ENCODE peak calls at places on chromosome 7, in six cellular contexts. One of them, this sample, is unnamed.

GRCh38 chr7:97503367-97504094 is 228.4 kb upstream of the TAC1 start:
- DNase-seq in stimulated activated CD4-positive, alpha-beta T cell treated with anti-CD3 and anti-CD28 coated beads, TNF-alpha, amount 100 ng/mL, for 4 hours: no peak
- DNase-seq in NCI-H82: no peak
- DNase-seq in foreskin keratinocyte: no peak
- DNase-seq in stomach: no peak
- DNase-seq in lung microvascular endothelial cell: no peak
- DNase-seq in this sample: no peak

GRCh38 chr7:99473315-99473596 is 566 bp downstream of the ZNF789 start:
- DNase-seq in stimulated activated CD4-positive, alpha-beta T cell treated with anti-CD3 and anti-CD28 coated beads, TNF-alpha, amount 100 ng/mL, for 4 hours: no peak
- DNase-seq in NCI-H82: peak; percentile 34
- DNase-seq in foreskin keratinocyte: peak; percentile 72
- DNase-seq in stomach: no peak
- DNase-seq in lung microvascular endothelial cell: peak; percentile 75
- DNase-seq in this sample: peak; percentile 67

GRCh38 chr7:24741691-24742639 is 15.3 kb downstream of the GSDME start:
- DNase-seq in stimulated activated CD4-positive, alpha-beta T cell treated with anti-CD3 and anti-CD28 coated beads, TNF-alpha, amount 100 ng/mL, for 4 hours: no peak
- DNase-seq in NCI-H82: no peak
- DNase-seq in foreskin keratinocyte: peak; percentile 99
- DNase-seq in stomach: no peak
- DNase-seq in lung microvascular endothelial cell: no peak
- DNase-seq in this sample: no peak

GRCh38 chr7:120550494-120551048 is 277.6 kb downstream of the KCND2 start:
- DNase-seq in stimulated activated CD4-positive, alpha-beta T cell treated with anti-CD3 and anti-CD28 coated beads, TNF-alpha, amount 100 ng/mL, for 4 hours: no peak
- DNase-seq in NCI-H82: no peak
- DNase-seq in foreskin keratinocyte: peak; percentile 16
- DNase-seq in stomach: no peak
- DNase-seq in lung microvascular endothelial cell: peak; percentile 4
- DNase-seq in this sample: no peak

GRCh38 chr7:157425137-157425731 is 88.4 kb downstream of the DNAJB6 start:
- DNase-seq in stimulated activated CD4-positive, alpha-beta T cell treated with anti-CD3 and anti-CD28 coated beads, TNF-alpha, amount 100 ng/mL, for 4 hours: no peak
- DNase-seq in NCI-H82: no peak
- DNase-seq in foreskin keratinocyte: no peak
- DNase-seq in stomach: no peak
- DNase-seq in lung microvascular endothelial cell: no peak
- DNase-seq in this sample: no peak

GRCh38 chr7:35988818-35989217 is 164.2 kb upstream of the EEPD1 start:
- DNase-seq in stimulated activated CD4-positive, alpha-beta T cell treated with anti-CD3 and anti-CD28 coated beads, TNF-alpha, amount 100 ng/mL, for 4 hours: no peak
- DNase-seq in NCI-H82: no peak
- DNase-seq in foreskin keratinocyte: no peak
- DNase-seq in stomach: peak; percentile 55
- DNase-seq in lung microvascular endothelial cell: peak; percentile 37
- DNase-seq in this sample: no peak

GRCh38 chr7:80133361-80134104 is 1.1 kb upstream of the GNAI1 start:
- DNase-seq in stimulated activated CD4-positive, alpha-beta T cell treated with anti-CD3 and anti-CD28 coated beads, TNF-alpha, amount 100 ng/mL, for 4 hours: no peak
- DNase-seq in NCI-H82: peak; percentile 10
- DNase-seq in foreskin keratinocyte: peak; percentile 93
- DNase-seq in stomach: no peak
- DNase-seq in lung microvascular endothelial cell: peak; percentile 17
- DNase-seq in this sample: no peak

GRCh38 chr7:106614751-106615150 is 46.2 kb downstream of the CCDC71L start:
- DNase-seq in stimulated activated CD4-positive, alpha-beta T cell treated with anti-CD3 and anti-CD28 coated beads, TNF-alpha, amount 100 ng/mL, for 4 hours: no peak
- DNase-seq in NCI-H82: peak; percentile 13
- DNase-seq in foreskin keratinocyte: no peak
- DNase-seq in stomach: no peak
- DNase-seq in lung microvascular endothelial cell: no peak
- DNase-seq in this sample: no peak

GRCh38 chr7:7719235-7719634 is 828 bp upstream of the RPA3 start:
- DNase-seq in stimulated activated CD4-positive, alpha-beta T cell treated with anti-CD3 and anti-CD28 coated beads, TNF-alpha, amount 100 ng/mL, for 4 hours: no peak
- DNase-seq in NCI-H82: peak; percentile 96
- DNase-seq in foreskin keratinocyte: peak; percentile 92
- DNase-seq in stomach: no peak
- DNase-seq in lung microvascular endothelial cell: peak; percentile 5
- DNase-seq in this sample: peak; percentile 55

GRCh38 chr7:44390701-44391100 is 65.3 kb upstream of the CAMK2B start:
- DNase-seq in stimulated activated CD4-positive, alpha-beta T cell treated with anti-CD3 and anti-CD28 coated beads, TNF-alpha, amount 100 ng/mL, for 4 hours: no peak
- DNase-seq in NCI-H82: no peak
- DNase-seq in foreskin keratinocyte: no peak
- DNase-seq in stomach: peak; percentile 11
- DNase-seq in lung microvascular endothelial cell: no peak
- DNase-seq in this sample: no peak

GRCh38 chr7:68470836-68471235 is 1127.4 kb upstream of the AUTS2 start:
- DNase-seq in stimulated activated CD4-positive, alpha-beta T cell treated with anti-CD3 and anti-CD28 coated beads, TNF-alpha, amount 100 ng/mL, for 4 hours: no peak
- DNase-seq in NCI-H82: no peak
- DNase-seq in foreskin keratinocyte: no peak
- DNase-seq in stomach: no peak
- DNase-seq in lung microvascular endothelial cell: no peak
- DNase-seq in this sample: no peak

GRCh38 chr7:155296788-155297516 is 726 bp upstream of the INSIG1 start:
- DNase-seq in stimulated activated CD4-positive, alpha-beta T cell treated with anti-CD3 and anti-CD28 coated beads, TNF-alpha, amount 100 ng/mL, for 4 hours: peak; percentile 59
- DNase-seq in NCI-H82: peak; percentile 26
- DNase-seq in foreskin keratinocyte: peak; percentile 70
- DNase-seq in stomach: peak; percentile 58
- DNase-seq in lung microvascular endothelial cell: peak; percentile 56
- DNase-seq in this sample: no peak

GRCh38 chr7:134778941-134779740 is at the start of gene CALD1:
- DNase-seq in stimulated activated CD4-positive, alpha-beta T cell treated with anti-CD3 and anti-CD28 coated beads, TNF-alpha, amount 100 ng/mL, for 4 hours: no peak
- DNase-seq in NCI-H82: peak; percentile 42
- DNase-seq in foreskin keratinocyte: peak; percentile 100
- DNase-seq in stomach: peak; percentile 57
- DNase-seq in lung microvascular endothelial cell: peak; percentile 84
- DNase-seq in this sample: peak; percentile 32

GRCh38 chr7:76191783-76192240 is 9.9 kb upstream of the SRRM3 start:
- DNase-seq in stimulated activated CD4-positive, alpha-beta T cell treated with anti-CD3 and anti-CD28 coated beads, TNF-alpha, amount 100 ng/mL, for 4 hours: no peak
- DNase-seq in NCI-H82: peak; percentile 87
- DNase-seq in foreskin keratinocyte: peak; percentile 51
- DNase-seq in stomach: no peak
- DNase-seq in lung microvascular endothelial cell: peak; percentile 32
- DNase-seq in this sample: peak; percentile 69

GRCh38 chr7:132402751-132403245 is 173.5 kb downstream of the PLXNA4 start:
- DNase-seq in stimulated activated CD4-positive, alpha-beta T cell treated with anti-CD3 and anti-CD28 coated beads, TNF-alpha, amount 100 ng/mL, for 4 hours: no peak
- DNase-seq in NCI-H82: no peak
- DNase-seq in foreskin keratinocyte: no peak
- DNase-seq in stomach: no peak
- DNase-seq in lung microvascular endothelial cell: no peak
- DNase-seq in this sample: no peak

GRCh38 chr7:158292948-158293347 is 294.7 kb downstream of the PTPRN2 start:
- DNase-seq in stimulated activated CD4-positive, alpha-beta T cell treated with anti-CD3 and anti-CD28 coated beads, TNF-alpha, amount 100 ng/mL, for 4 hours: no peak
- DNase-seq in NCI-H82: no peak
- DNase-seq in foreskin keratinocyte: no peak
- DNase-seq in stomach: peak; percentile 15
- DNase-seq in lung microvascular endothelial cell: no peak
- DNase-seq in this sample: no peak

GRCh38 chr7:84372712-84373111 is 178.1 kb upstream of the SEMA3A start:
- DNase-seq in stimulated activated CD4-positive, alpha-beta T cell treated with anti-CD3 and anti-CD28 coated beads, TNF-alpha, amount 100 ng/mL, for 4 hours: no peak
- DNase-seq in NCI-H82: no peak
- DNase-seq in foreskin keratinocyte: no peak
- DNase-seq in stomach: no peak
- DNase-seq in lung microvascular endothelial cell: no peak
- DNase-seq in this sample: no peak

GRCh38 chr7:116329845-116330503 is 119.6 kb downstream of the TES start:
- DNase-seq in stimulated activated CD4-positive, alpha-beta T cell treated with anti-CD3 and anti-CD28 coated beads, TNF-alpha, amount 100 ng/mL, for 4 hours: no peak
- DNase-seq in NCI-H82: no peak
- DNase-seq in foreskin keratinocyte: no peak
- DNase-seq in stomach: no peak
- DNase-seq in lung microvascular endothelial cell: no peak
- DNase-seq in this sample: no peak

GRCh38 chr7:133504825-133505224 is 251.9 kb downstream of the EXOC4 start:
- DNase-seq in stimulated activated CD4-positive, alpha-beta T cell treated with anti-CD3 and anti-CD28 coated beads, TNF-alpha, amount 100 ng/mL, for 4 hours: no peak
- DNase-seq in NCI-H82: no peak
- DNase-seq in foreskin keratinocyte: no peak
- DNase-seq in stomach: no peak
- DNase-seq in lung microvascular endothelial cell: no peak
- DNase-seq in this sample: no peak

GRCh38 chr7:101093907-101094306 is 8.6 kb downstream of the TRIM56 start:
- DNase-seq in stimulated activated CD4-positive, alpha-beta T cell treated with anti-CD3 and anti-CD28 coated beads, TNF-alpha, amount 100 ng/mL, for 4 hours: no peak
- DNase-seq in NCI-H82: no peak
- DNase-seq in foreskin keratinocyte: peak; percentile 84
- DNase-seq in stomach: no peak
- DNase-seq in lung microvascular endothelial cell: no peak
- DNase-seq in this sample: no peak

GRCh38 chr7:127346575-127347256 is 45.8 kb downstream of the ZNF800 start:
- DNase-seq in stimulated activated CD4-positive, alpha-beta T cell treated with anti-CD3 and anti-CD28 coated beads, TNF-alpha, amount 100 ng/mL, for 4 hours: no peak
- DNase-seq in NCI-H82: no peak
- DNase-seq in foreskin keratinocyte: no peak
- DNase-seq in stomach: no peak
- DNase-seq in lung microvascular endothelial cell: no peak
- DNase-seq in this sample: no peak

GRCh38 chr7:76260171-76260703 is 42.2 kb upstream of the HSPB1 start:
- DNase-seq in stimulated activated CD4-positive, alpha-beta T cell treated with anti-CD3 and anti-CD28 coated beads, TNF-alpha, amount 100 ng/mL, for 4 hours: no peak
- DNase-seq in NCI-H82: peak; percentile 67
- DNase-seq in foreskin keratinocyte: no peak
- DNase-seq in stomach: no peak
- DNase-seq in lung microvascular endothelial cell: peak; percentile 42
- DNase-seq in this sample: peak; percentile 77

GRCh38 chr7:140261522-140261921 is 84.7 kb upstream of the KDM7A start:
- DNase-seq in stimulated activated CD4-positive, alpha-beta T cell treated with anti-CD3 and anti-CD28 coated beads, TNF-alpha, amount 100 ng/mL, for 4 hours: no peak
- DNase-seq in NCI-H82: peak; percentile 87
- DNase-seq in foreskin keratinocyte: no peak
- DNase-seq in stomach: no peak
- DNase-seq in lung microvascular endothelial cell: no peak
- DNase-seq in this sample: no peak

GRCh38 chr7:156892086-156892800 is 740 bp downstream of the LMBR1 start:
- DNase-seq in stimulated activated CD4-positive, alpha-beta T cell treated with anti-CD3 and anti-CD28 coated beads, TNF-alpha, amount 100 ng/mL, for 4 hours: peak; percentile 41
- DNase-seq in NCI-H82: peak; percentile 79
- DNase-seq in foreskin keratinocyte: peak; percentile 18
- DNase-seq in stomach: peak; percentile 46
- DNase-seq in lung microvascular endothelial cell: peak; percentile 57
- DNase-seq in this sample: peak; percentile 82

GRCh38 chr7:45033931-45034290 is 33.9 kb downstream of the CCM2 start:
- DNase-seq in stimulated activated CD4-positive, alpha-beta T cell treated with anti-CD3 and anti-CD28 coated beads, TNF-alpha, amount 100 ng/mL, for 4 hours: no peak
- DNase-seq in NCI-H82: peak; percentile 8
- DNase-seq in foreskin keratinocyte: peak; percentile 97
- DNase-seq in stomach: no peak
- DNase-seq in lung microvascular endothelial cell: no peak
- DNase-seq in this sample: no peak

GRCh38 chr7:128041203-128041602 is 10.0 kb upstream of the LRRC4 start:
- DNase-seq in stimulated activated CD4-positive, alpha-beta T cell treated with anti-CD3 and anti-CD28 coated beads, TNF-alpha, amount 100 ng/mL, for 4 hours: no peak
- DNase-seq in NCI-H82: no peak
- DNase-seq in foreskin keratinocyte: peak; percentile 64
- DNase-seq in stomach: no peak
- DNase-seq in lung microvascular endothelial cell: peak; percentile 28
- DNase-seq in this sample: no peak

GRCh38 chr7:20298486-20298901 is 32.2 kb upstream of the ITGB8 start:
- DNase-seq in stimulated activated CD4-positive, alpha-beta T cell treated with anti-CD3 and anti-CD28 coated beads, TNF-alpha, amount 100 ng/mL, for 4 hours: no peak
- DNase-seq in NCI-H82: no peak
- DNase-seq in foreskin keratinocyte: no peak
- DNase-seq in stomach: no peak
- DNase-seq in lung microvascular endothelial cell: no peak
- DNase-seq in this sample: no peak

GRCh38 chr7:65915921-65916657 is 43.2 kb downstream of the VKORC1L1 start:
- DNase-seq in stimulated activated CD4-positive, alpha-beta T cell treated with anti-CD3 and anti-CD28 coated beads, TNF-alpha, amount 100 ng/mL, for 4 hours: no peak
- DNase-seq in NCI-H82: no peak
- DNase-seq in foreskin keratinocyte: no peak
- DNase-seq in stomach: no peak
- DNase-seq in lung microvascular endothelial cell: no peak
- DNase-seq in this sample: no peak

GRCh38 chr7:151592868-151593486 is 73.3 kb upstream of the RHEB start:
- DNase-seq in stimulated activated CD4-positive, alpha-beta T cell treated with anti-CD3 and anti-CD28 coated beads, TNF-alpha, amount 100 ng/mL, for 4 hours: no peak
- DNase-seq in NCI-H82: no peak
- DNase-seq in foreskin keratinocyte: peak; percentile 95
- DNase-seq in stomach: no peak
- DNase-seq in lung microvascular endothelial cell: peak; percentile 26
- DNase-seq in this sample: no peak

GRCh38 chr7:133945497-133945896 is 181.6 kb upstream of the LRGUK start:
- DNase-seq in stimulated activated CD4-positive, alpha-beta T cell treated with anti-CD3 and anti-CD28 coated beads, TNF-alpha, amount 100 ng/mL, for 4 hours: no peak
- DNase-seq in NCI-H82: no peak
- DNase-seq in foreskin keratinocyte: no peak
- DNase-seq in stomach: no peak
- DNase-seq in lung microvascular endothelial cell: no peak
- DNase-seq in this sample: no peak

GRCh38 chr7:24865994-24866615 is 108.8 kb upstream of the GSDME start:
- DNase-seq in stimulated activated CD4-positive, alpha-beta T cell treated with anti-CD3 and anti-CD28 coated beads, TNF-alpha, amount 100 ng/mL, for 4 hours: no peak
- DNase-seq in NCI-H82: no peak
- DNase-seq in foreskin keratinocyte: no peak
- DNase-seq in stomach: no peak
- DNase-seq in lung microvascular endothelial cell: no peak
- DNase-seq in this sample: no peak

GRCh38 chr7:85324145-85324799 is 137.4 kb upstream of the SEMA3D start:
- DNase-seq in stimulated activated CD4-positive, alpha-beta T cell treated with anti-CD3 and anti-CD28 coated beads, TNF-alpha, amount 100 ng/mL, for 4 hours: no peak
- DNase-seq in NCI-H82: peak; percentile 40
- DNase-seq in foreskin keratinocyte: peak; percentile 18
- DNase-seq in stomach: no peak
- DNase-seq in lung microvascular endothelial cell: no peak
- DNase-seq in this sample: no peak

GRCh38 chr7:136637826-136638225 is 230.6 kb upstream of the CHRM2 start:
- DNase-seq in stimulated activated CD4-positive, alpha-beta T cell treated with anti-CD3 and anti-CD28 coated beads, TNF-alpha, amount 100 ng/mL, for 4 hours: no peak
- DNase-seq in NCI-H82: no peak
- DNase-seq in foreskin keratinocyte: no peak
- DNase-seq in stomach: no peak
- DNase-seq in lung microvascular endothelial cell: no peak
- DNase-seq in this sample: no peak

GRCh38 chr7:152894295-152895170 is 135.0 kb downstream of the ACTR3B start:
- DNase-seq in stimulated activated CD4-positive, alpha-beta T cell treated with anti-CD3 and anti-CD28 coated beads, TNF-alpha, amount 100 ng/mL, for 4 hours: no peak
- DNase-seq in NCI-H82: peak; percentile 59
- DNase-seq in foreskin keratinocyte: no peak
- DNase-seq in stomach: no peak
- DNase-seq in lung microvascular endothelial cell: peak; percentile 39
- DNase-seq in this sample: peak; percentile 95

GRCh38 chr7:52018680-52019054 is 702.1 kb upstream of the COBL start:
- DNase-seq in stimulated activated CD4-positive, alpha-beta T cell treated with anti-CD3 and anti-CD28 coated beads, TNF-alpha, amount 100 ng/mL, for 4 hours: no peak
- DNase-seq in NCI-H82: no peak
- DNase-seq in foreskin keratinocyte: no peak
- DNase-seq in stomach: no peak
- DNase-seq in lung microvascular endothelial cell: no peak
- DNase-seq in this sample: no peak

GRCh38 chr7:137961200-137962177 is 40.4 kb downstream of the CREB3L2 start:
- DNase-seq in stimulated activated CD4-positive, alpha-beta T cell treated with anti-CD3 and anti-CD28 coated beads, TNF-alpha, amount 100 ng/mL, for 4 hours: no peak
- DNase-seq in NCI-H82: no peak
- DNase-seq in foreskin keratinocyte: no peak
- DNase-seq in stomach: no peak
- DNase-seq in lung microvascular endothelial cell: no peak
- DNase-seq in this sample: no peak

GRCh38 chr7:84069036-84069435 is 125.6 kb downstream of the SEMA3A start:
- DNase-seq in stimulated activated CD4-positive, alpha-beta T cell treated with anti-CD3 and anti-CD28 coated beads, TNF-alpha, amount 100 ng/mL, for 4 hours: no peak
- DNase-seq in NCI-H82: no peak
- DNase-seq in foreskin keratinocyte: no peak
- DNase-seq in stomach: no peak
- DNase-seq in lung microvascular endothelial cell: no peak
- DNase-seq in this sample: no peak

This sample was measured in D341Med.